ENCODE peak calls at places on chromosomes 13 and 19, in ten cellular contexts. P, T, U, V, H, Q, B, G, E and R are unnamed samples.

GRCh38 chr19:3387645-3388589 is 21.5 kb downstream of the NFIC start:
- DNase-seq in P (no peak), T (no peak), U (peak), V (peak), H (peak), Q (no peak), B (no peak), G (no peak), E (peak), R (no peak)

GRCh38 chr13:44976949-44977583 is 12.2 kb downstream of the NUFIP1 start:
- DNase-seq in P (no peak), T (no peak), U (no peak), V (no peak), H (no peak), Q (no peak), B (no peak), G (no peak), E (no peak), R (no peak)

GRCh38 chr13:78121459-78122348 is 203.1 kb upstream of the EDNRB start:
- DNase-seq in P (peak), T (peak), U (no peak), V (peak), H (peak), Q (peak), B (no peak), G (peak), E (peak), R (peak)

GRCh38 chr13:61765940-61766666 is 350.5 kb upstream of the PCDH20 start:
- DNase-seq in P (no peak), T (no peak), U (no peak), V (no peak), H (no peak), Q (no peak), B (no peak), G (no peak), E (no peak), R (no peak)

GRCh38 chr19:32464279-32464678 is 58.7 kb downstream of the DPY19L3 start:
- DNase-seq in P (peak), T (no peak), U (no peak), V (no peak), H (peak), Q (no peak), B (no peak), G (peak), E (no peak), R (no peak)

GRCh38 chr13:72693832-72694231 is 33.6 kb downstream of the MZT1 start:
- DNase-seq in P (no peak), T (no peak), U (no peak), V (no peak), H (no peak), Q (no peak), B (no peak), G (no peak), E (no peak), R (no peak)

GRCh38 chr19:16198363-16198636 is 589 bp downstream of the AP1M1 start:
- DNase-seq in P (no peak), T (no peak), U (peak), V (no peak), H (no peak), Q (no peak), B (no peak), G (no peak), E (peak), R (no peak)

GRCh38 chr13:108226184-108226583 is 8.0 kb downstream of the ABHD13 start:
- DNase-seq in P (no peak), T (no peak), U (no peak), V (no peak), H (no peak), Q (no peak), B (no peak), G (no peak), E (no peak), R (no peak)

GRCh38 chr13:98843482-98843877 is 91.0 kb upstream of the SLC15A1 start:
- DNase-seq in P (no peak), T (no peak), U (no peak), V (no peak), H (peak), Q (no peak), B (no peak), G (no peak), E (no peak), R (no peak)

GRCh38 chr13:99688776-99689175 is 187.5 kb downstream of the TM9SF2 start:
- DNase-seq in P (no peak), T (no peak), U (no peak), V (no peak), H (no peak), Q (no peak), B (no peak), G (no peak), E (no peak), R (no peak)

GRCh38 chr19:30799854-30800755 is 427.9 kb downstream of the ZNF536 start:
- DNase-seq in P (no peak), T (peak), U (no peak), V (no peak), H (peak), Q (no peak), B (no peak), G (no peak), E (peak), R (no peak)

GRCh38 chr19:5154129-5154798 is 185.4 kb downstream of the KDM4B start:
- DNase-seq in P (no peak), T (peak), U (peak), V (no peak), H (no peak), Q (no peak), B (peak), G (peak), E (peak), R (no peak)

GRCh38 chr19:17090501-17091074 is 15.0 kb downstream of the MYO9B start:
- DNase-seq in P (no peak), T (no peak), U (no peak), V (no peak), H (no peak), Q (peak), B (no peak), G (no peak), E (no peak), R (no peak)

GRCh38 chr19:2394054-2394668 is 33.2 kb downstream of the TIMM13 start:
- DNase-seq in P (no peak), T (no peak), U (no peak), V (no peak), H (no peak), Q (no peak), B (no peak), G (peak), E (peak), R (no peak)

GRCh38 chr13:105665284-105665683 is 870.2 kb downstream of the EFNB2 start:
- DNase-seq in P (no peak), T (no peak), U (no peak), V (peak), H (no peak), Q (peak), B (no peak), G (peak), E (no peak), R (no peak)

GRCh38 chr13:91576590-91576989 is 178.2 kb downstream of the GPC5 start:
- DNase-seq in P (no peak), T (peak), U (no peak), V (no peak), H (no peak), Q (no peak), B (no peak), G (no peak), E (peak), R (no peak)

GRCh38 chr13:50420720-50421456 is 405.6 kb downstream of the KCNRG start:
- DNase-seq in P (no peak), T (no peak), U (no peak), V (no peak), H (no peak), Q (no peak), B (no peak), G (no peak), E (no peak), R (no peak)

GRCh38 chr13:107457686-107458085 is 757.6 kb downstream of the LIG4 start:
- DNase-seq in P (no peak), T (no peak), U (no peak), V (no peak), H (no peak), Q (no peak), B (no peak), G (no peak), E (no peak), R (no peak)

GRCh38 chr19:308471-309205 is 17.4 kb upstream of the PLPP2 start:
- DNase-seq in P (no peak), T (no peak), U (no peak), V (no peak), H (no peak), Q (no peak), B (no peak), G (no peak), E (no peak), R (no peak)

GRCh38 chr19:16366433-16367268 is 42.0 kb downstream of the KLF2 start:
- DNase-seq in P (no peak), T (no peak), U (peak), V (no peak), H (no peak), Q (no peak), B (peak), G (no peak), E (no peak), R (peak)

GRCh38 chr19:48216933-48217332 is 38.8 kb downstream of the CARD8 start:
- DNase-seq in P (no peak), T (no peak), U (no peak), V (no peak), H (no peak), Q (no peak), B (no peak), G (no peak), E (no peak), R (no peak)
- TF ChIP-seq CTCF in P (no peak), T (peak), U (no peak), V (no peak), H (no peak), Q (no peak), B (no peak), G (no peak), E (no peak), R (no peak)

DNA sequence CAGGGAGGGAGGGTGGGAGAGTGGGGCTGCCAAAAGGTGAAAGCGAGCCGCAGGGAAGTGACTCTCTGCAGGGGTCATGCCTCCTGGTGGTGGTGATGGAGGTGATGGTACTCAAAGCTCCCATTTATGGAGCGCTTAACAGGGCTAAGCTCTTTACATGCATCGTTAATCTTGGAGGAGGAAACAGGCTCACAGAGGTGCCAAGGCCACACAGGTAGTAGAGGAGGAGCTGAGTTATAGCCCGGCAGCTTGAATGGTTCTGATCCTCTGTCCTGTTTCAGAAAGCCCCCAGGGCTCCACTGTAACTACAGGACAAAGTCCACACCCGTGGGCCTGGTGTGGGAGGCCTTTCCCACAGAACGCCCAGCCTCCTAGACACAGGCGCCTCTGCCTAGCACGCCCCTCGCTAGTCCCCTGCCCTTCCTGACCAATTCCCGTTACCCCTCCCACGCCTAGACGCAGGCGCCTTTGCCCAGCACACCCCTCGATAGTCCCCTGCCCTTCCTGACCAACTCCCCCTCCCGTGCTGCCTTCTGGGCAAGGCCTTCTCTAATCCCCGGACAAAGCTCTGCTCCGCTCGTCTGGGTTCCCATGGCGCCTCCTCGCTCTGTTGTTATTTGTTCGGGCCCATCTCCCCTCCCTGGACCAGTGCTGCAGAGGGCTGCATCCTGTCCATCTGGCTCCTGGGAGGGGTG is 10.8 kb downstream of the PPP1R37 start:
- DNase-seq in P (no peak), T (no peak), U (no peak), V (no peak), H (no peak), Q (no peak), B (no peak), G (no peak), E (no peak), R (no peak)
- TF ChIP-seq CTCF in P (no peak), T (no peak), U (no peak), V (no peak), H (no peak), Q (peak), B (no peak), G (peak), E (no peak), R (no peak)

GRCh38 chr13:111345682-111346081 is 25.2 kb downstream of the TEX29 start:
- DNase-seq in P (no peak), T (no peak), U (no peak), V (no peak), H (no peak), Q (no peak), B (no peak), G (no peak), E (no peak), R (no peak)

GRCh38 chr13:111342716-111343115 is 22.3 kb downstream of the TEX29 start:
- DNase-seq in P (no peak), T (no peak), U (no peak), V (no peak), H (no peak), Q (no peak), B (no peak), G (no peak), E (no peak), R (no peak)

GRCh38 chr13:111341886-111342285 is 21.4 kb downstream of the TEX29 start:
- DNase-seq in P (no peak), T (no peak), U (no peak), V (no peak), H (no peak), Q (no peak), B (no peak), G (no peak), E (no peak), R (no peak)

GRCh38 chr13:111344471-111345191 is 24.2 kb downstream of the TEX29 start:
- DNase-seq in P (peak), T (peak), U (no peak), V (peak), H (peak), Q (peak), B (no peak), G (peak), E (no peak), R (no peak)

DNA sequence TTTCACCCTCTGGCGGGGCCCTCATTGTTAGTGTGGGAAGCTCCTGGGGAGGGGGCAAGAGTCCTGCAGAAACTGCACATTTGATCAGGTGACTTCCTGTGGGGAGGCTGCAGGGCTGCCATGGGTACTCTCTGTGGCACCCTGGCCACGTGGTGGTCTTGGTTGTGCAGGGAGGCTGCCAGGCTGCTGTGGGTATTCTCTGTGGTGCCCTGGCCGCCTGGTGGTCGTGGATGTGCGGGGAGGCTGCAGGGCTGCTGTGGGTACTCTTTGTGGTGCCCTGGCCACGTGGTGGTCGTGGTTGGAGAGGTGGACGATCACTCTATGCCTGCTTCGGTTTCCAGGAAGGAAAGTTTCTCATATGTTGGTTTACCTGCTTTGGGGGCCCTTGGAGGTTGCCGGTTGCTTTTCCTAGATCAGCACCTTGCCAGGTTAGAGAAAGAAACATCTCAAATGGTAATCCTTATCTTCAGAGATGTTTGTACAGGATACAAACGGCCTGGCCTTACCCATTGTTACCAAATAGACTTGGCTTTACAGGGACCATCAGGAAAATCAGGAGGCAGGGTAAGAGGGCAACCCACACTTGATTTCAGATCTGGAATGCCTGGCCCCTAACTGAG is 22.9 kb downstream of the TEX29 start:
- DNase-seq in P (no peak), T (no peak), U (no peak), V (no peak), H (no peak), Q (no peak), B (no peak), G (no peak), E (no peak), R (no peak)
- TF ChIP-seq CTCF in P (no peak), T (no peak), U (no peak), V (no peak), H (no peak), Q (no peak), B (no peak), G (no peak), E (no peak), R (no peak)

DNA sequence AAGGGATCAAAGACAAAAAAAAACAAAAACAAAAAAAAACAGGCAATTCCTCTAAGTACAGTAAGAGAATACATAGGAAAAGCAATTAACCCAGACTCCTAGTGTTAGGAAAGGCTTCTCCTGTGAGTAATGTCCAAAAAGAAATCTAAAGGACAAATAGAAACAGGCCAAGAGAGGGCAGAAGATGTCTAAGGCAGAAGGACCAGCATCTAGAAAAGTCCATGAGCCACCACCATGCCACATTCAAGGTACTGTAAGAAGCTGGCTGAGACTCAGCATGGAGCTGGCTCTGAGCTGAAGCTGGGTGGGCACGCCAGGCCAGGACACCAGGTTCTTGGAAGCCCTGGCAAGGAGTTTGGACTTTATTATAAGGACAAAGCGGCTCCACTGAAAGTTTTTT is 118.1 kb upstream of the FRY start:
- DNase-seq in P (peak), T (no peak), U (no peak), V (peak), H (no peak), Q (no peak), B (no peak), G (no peak), E (no peak), R (no peak)
- TF ChIP-seq CTCF in P (peak), T (no peak), U (no peak), V (peak), H (no peak), Q (no peak), B (no peak), G (no peak), E (no peak), R (no peak)

DNA sequence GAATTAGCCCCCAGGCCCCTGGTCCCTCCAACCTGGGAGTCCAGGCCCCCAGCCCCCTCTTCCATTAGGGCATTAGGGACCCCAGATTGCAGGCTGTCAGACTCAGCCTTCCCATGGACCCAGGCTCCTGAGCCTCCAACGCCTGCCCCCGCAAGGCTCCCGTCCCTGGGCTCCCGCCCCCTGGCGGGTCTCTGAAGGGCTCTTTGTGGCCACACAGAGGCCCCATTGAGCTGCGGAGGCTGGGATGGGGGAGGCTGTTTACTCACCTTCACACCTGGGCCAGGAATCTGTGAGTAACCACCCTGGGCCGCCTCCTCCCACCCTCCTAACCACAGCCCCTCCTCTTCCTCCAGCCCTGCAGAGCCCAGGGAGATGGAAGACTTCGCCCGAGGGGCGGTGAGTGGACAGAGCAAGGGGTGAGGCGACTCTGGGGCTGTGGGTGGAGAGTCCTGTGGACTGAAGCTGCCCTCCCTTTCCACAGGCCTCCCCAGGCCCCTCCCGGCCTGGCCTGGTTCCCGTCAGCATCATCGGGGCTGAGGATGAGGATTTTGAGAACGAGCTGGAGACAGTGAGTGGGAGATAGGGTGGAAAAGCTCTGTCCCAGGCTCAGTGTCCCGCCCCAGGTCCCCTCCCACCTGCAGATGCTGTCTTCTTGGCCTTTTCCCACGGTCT is 4.9 kb downstream of the ARHGEF1 start:
- DNase-seq in P (peak), T (no peak), U (peak), V (no peak), H (no peak), Q (no peak), B (peak), G (peak), E (peak), R (peak)
- TF ChIP-seq CTCF in P (peak), T (no peak), U (peak), V (no peak), H (no peak), Q (peak), B (no peak), G (no peak), E (no peak), R (peak)

GRCh38 chr13:114044486-114044885 is 70.6 kb upstream of the C13orf46 start:
- DNase-seq in P (no peak), T (no peak), U (no peak), V (no peak), H (peak), Q (no peak), B (no peak), G (peak), E (no peak), R (no peak)

GRCh38 chr13:114042066-114042815 is 68.4 kb upstream of the C13orf46 start:
- DNase-seq in P (no peak), T (no peak), U (no peak), V (no peak), H (no peak), Q (no peak), B (no peak), G (no peak), E (no peak), R (no peak)

GRCh38 chr13:114041493-114041892 is 67.6 kb upstream of the C13orf46 start:
- DNase-seq in P (no peak), T (no peak), U (no peak), V (no peak), H (no peak), Q (no peak), B (no peak), G (no peak), E (no peak), R (no peak)

GRCh38 chr13:114045113-114045735 is 71.3 kb upstream of the C13orf46 start:
- DNase-seq in P (no peak), T (no peak), U (no peak), V (no peak), H (no peak), Q (no peak), B (no peak), G (no peak), E (no peak), R (no peak)

GRCh38 chr13:114043421-114044053 is 69.7 kb upstream of the C13orf46 start:
- DNase-seq in P (no peak), T (no peak), U (no peak), V (peak), H (peak), Q (peak), B (no peak), G (peak), E (peak), R (no peak)
- TF ChIP-seq CTCF in P (no peak), T (no peak), U (no peak), V (peak), H (peak), Q (peak), B (no peak), G (peak), E (no peak), R (peak)